ENCODE peak calls at places on chromosomes 2 and 18, in ten cellular contexts. K is glutamatergic neuron; H is endothelial cell; J is fibroblast of mammary gland; N is Right ventricle myocardium superior; R is activated naive CD8-positive, alpha-beta T cell treated with anti-CD3 and anti-CD28 coated beads, Interleukin-2, amount 10 ng/mL, durations not matched to agents 7 days and 5 days; L is CD8-positive, alpha-beta T cell; S is skeletal muscle cell; D is G401; O is foreskin fibroblast. X is an unnamed sample.

GRCh38 chr2:237060518-237061312 is 25.0 kb upstream of the COPS8 start:
- DNase-seq in D (peak), R (no peak), S (no peak), N (no peak), H (peak), K (peak), L (no peak), O (peak), J (peak), X (no peak)

GRCh38 chr18:29163596-29163995 is 986.7 kb upstream of the CDH2 start:
- DNase-seq in S (no peak), J (peak), L (no peak), O (no peak), K (no peak), D (no peak), H (no peak), R (no peak), N (no peak), X (no peak)

GRCh38 chr2:177229448-177230242 is 17.1 kb downstream of the HNRNPA3 start:
- DNase-seq in D (no peak), N (no peak), R (no peak), S (no peak), H (no peak), K (peak), J (no peak), O (no peak), L (no peak), X (no peak)

GRCh38 chr2:158467248-158467647 is 10.5 kb downstream of the PKP4 start:
- DNase-seq in N (no peak), J (no peak), O (no peak), H (no peak), S (no peak), L (no peak), R (no peak), K (no peak), D (no peak), X (no peak)

GRCh38 chr2:175872716-175873115 is 129.4 kb downstream of the LNPK start:
- DNase-seq in K (no peak), O (peak), J (peak), S (no peak), R (no peak), N (no peak), L (no peak), D (no peak), H (no peak), X (no peak)

GRCh38 chr2:181573140-181573736 is 83.7 kb downstream of the CERKL start:
- DNase-seq in L (no peak), D (peak), S (no peak), R (no peak), K (no peak), O (peak), J (peak), N (no peak), H (peak), X (no peak)

GRCh38 chr18:40413160-40413559 is 1541.9 kb upstream of the PIK3C3 start:
- DNase-seq in H (peak), O (peak), D (peak), J (peak), N (no peak), L (no peak), R (no peak), K (peak), S (peak), X (no peak)

GRCh38 chr2:188085421-188085820 is 206.3 kb upstream of the GULP1 start:
- DNase-seq in D (no peak), K (no peak), L (no peak), R (no peak), S (no peak), H (no peak), J (no peak), N (no peak), O (no peak), X (no peak)

GRCh38 chr2:200901459-200902072 is 12.4 kb downstream of the NIF3L1 start:
- DNase-seq in L (peak), D (peak), J (peak), K (peak), S (peak), N (no peak), O (peak), H (peak), R (no peak), X (peak)

GRCh38 chr2:237529452-237530402 is 36.6 kb upstream of the PRLH start:
- DNase-seq in O (no peak), N (no peak), S (no peak), R (no peak), K (peak), J (no peak), L (no peak), D (no peak), H (no peak), X (no peak)

GRCh38 chr2:238149841-238150572 is 8.8 kb upstream of the ERFE start:
- DNase-seq in L (peak), D (no peak), S (no peak), J (no peak), R (no peak), H (no peak), O (no peak), N (no peak), K (no peak), X (no peak)

GRCh38 chr2:198376677-198377076 is 572.3 kb downstream of the PLCL1 start:
- DNase-seq in L (no peak), H (no peak), R (no peak), J (peak), K (no peak), O (no peak), N (no peak), S (no peak), D (no peak), X (no peak)

GRCh38 chr2:30368258-30368657 is 78.8 kb upstream of the LCLAT1 start:
- DNase-seq in D (no peak), N (no peak), H (no peak), L (no peak), R (no peak), K (no peak), J (peak), O (peak), S (no peak), X (no peak)